ENCODE peak calls at places on chromosomes 5 and 9, in ten cellular contexts. S is anterior cingulate cortex; D is M059J; B is NCI-H2081 treated with DMSO at 0.1 percent for 48 hours; J is stimulated activated CD4-positive, alpha-beta T cell treated with anti-CD3 and anti-CD28 coated beads, Interleukin-1b, Interleukin-23, amount 100 ng/mL, for 1 hour; K is left ventricle myocardium inferior; Y is posterior vena cava; X is activated B cell treated with CpG ODN at 0.5 μM for 24 hours; L is iris pigment epithelial cell; V is activated T-cell treated with anti-CD3 and anti-CD28 coated beads for 4 hours. U is an unnamed sample.

GRCh38 chr5:81359108-81359507 is 34.8 kb downstream of the ACOT12 start:
- DNase-seq in S (no peak), D (no peak), B (no peak), J (no peak), K (no peak), Y (no peak), X (no peak), L (no peak), V (no peak), U (no peak)

GRCh38 chr9:110969971-110970381 is 68.3 kb downstream of the LPAR1 start:
- DNase-seq in S (no peak), D (peak), B (no peak), J (no peak), K (no peak), Y (no peak), X (no peak), L (peak), V (no peak), U (peak)

GRCh38 chr5:139708877-139709586 is 60.9 kb downstream of the CXXC5 start:
- DNase-seq in S (no peak), D (peak), B (peak), J (no peak), K (peak), Y (peak), X (no peak), L (peak), V (no peak), U (peak)

GRCh38 chr9:111598730-111599091 is 736 bp downstream of the PTGR1 start:
- DNase-seq in S (no peak), D (peak), B (no peak), J (no peak), K (peak), Y (peak), X (peak), L (peak), V (no peak), U (peak)

GRCh38 chr5:168693883-168694282 is 114.7 kb upstream of the PANK3 start:
- DNase-seq in S (no peak), D (no peak), B (no peak), J (no peak), K (no peak), Y (peak), X (no peak), L (no peak), V (no peak), U (no peak)

GRCh38 chr9:108083160-108083559 is 593.6 kb upstream of the KLF4 start:
- DNase-seq in S (no peak), D (no peak), B (peak), J (no peak), K (no peak), Y (no peak), X (no peak), L (no peak), V (no peak), U (no peak)

GRCh38 chr5:138549414-138549813 is 6.4 kb upstream of the ETF1 start:
- DNase-seq in S (no peak), D (no peak), B (no peak), J (no peak), K (no peak), Y (no peak), X (no peak), L (no peak), V (no peak), U (no peak)

GRCh38 chr9:129752915-129753724 is at the start of gene PTGES:
- DNase-seq in S (no peak), D (peak), B (no peak), J (peak), K (peak), Y (peak), X (no peak), L (peak), V (peak), U (peak)

GRCh38 chr9:34493972-34494535 is 28.7 kb downstream of the ENHO start:
- DNase-seq in S (no peak), D (peak), B (no peak), J (no peak), K (peak), Y (no peak), X (no peak), L (peak), V (no peak), U (peak)

GRCh38 chr9:128322342-128323191 is at the start of the genes COQ4 and TRUB2:
- DNase-seq in S (peak), D (peak), B (peak), J (peak), K (peak), Y (peak), X (peak), L (peak), V (peak), U (peak)

U was measured in EL.